ENCODE peak calls at places on chromosomes 16 and 17, in four cellular contexts. One of them, this sample, is unnamed.
A peak's percentile ranks its signal among the peaks of the same experiment; 100 is the strongest.

GRCh38 chr17:39178516-39178915 is 12.6 kb upstream of the ARL5C start:
- DNase-seq in SK-N-SH: no peak
- DNase-seq in MM.1S: no peak
- DNase-seq in fibroblast of lung: no peak
- DNase-seq in this sample: peak; percentile 54

GRCh38 chr17:71482625-71483024 is 638.2 kb upstream of the SOX9 start:
- DNase-seq in fibroblast of lung: peak; percentile 24
- DNase-seq in MM.1S: no peak
- DNase-seq in SK-N-SH: no peak
- DNase-seq in this sample: no peak

GRCh38 chr17:63550816-63551639 is 751 bp downstream of the DCAF7 start:
- DNase-seq in MM.1S: no peak
- DNase-seq in fibroblast of lung: peak; percentile 20
- DNase-seq in SK-N-SH: peak; percentile 72
- DNase-seq in this sample: peak; percentile 57

GRCh38 chr16:48212033-48212432 is 32.1 kb upstream of the LONP2 start:
- DNase-seq in SK-N-SH: no peak
- DNase-seq in fibroblast of lung: no peak
- DNase-seq in MM.1S: no peak
- DNase-seq in this sample: no peak

GRCh38 chr17:81385320-81386111 is 9.7 kb upstream of the BAHCC1 start:
- DNase-seq in fibroblast of lung: peak; percentile 37
- DNase-seq in MM.1S: no peak
- DNase-seq in SK-N-SH: no peak
- DNase-seq in this sample: no peak

GRCh38 chr17:34999456-34999855 is 19.1 kb downstream of the LIG3 start:
- DNase-seq in fibroblast of lung: no peak
- DNase-seq in MM.1S: no peak
- DNase-seq in SK-N-SH: no peak
- DNase-seq in this sample: no peak

GRCh38 chr16:89972244-89973234 is 24.0 kb downstream of the DEF8 start:
- DNase-seq in SK-N-SH: peak; percentile 100
- DNase-seq in fibroblast of lung: peak; percentile 89
- DNase-seq in MM.1S: peak; percentile 85
- DNase-seq in this sample: peak; percentile 87

GRCh38 chr17:12789976-12790805 is 893 bp downstream of the ARHGAP44 start:
- DNase-seq in SK-N-SH: no peak
- DNase-seq in fibroblast of lung: no peak
- DNase-seq in MM.1S: no peak
- DNase-seq in this sample: no peak

GRCh38 chr17:14859521-14859920 is 405.6 kb downstream of the PMP22 start:
- DNase-seq in fibroblast of lung: no peak
- DNase-seq in SK-N-SH: no peak
- DNase-seq in MM.1S: no peak
- DNase-seq in this sample: no peak

GRCh38 chr17:17203173-17203730 is 2.9 kb downstream of the PLD6 start:
- DNase-seq in SK-N-SH: no peak
- DNase-seq in fibroblast of lung: no peak
- DNase-seq in MM.1S: no peak
- DNase-seq in this sample: no peak

GRCh38 chr17:17201907-17202306 is 4.2 kb downstream of the PLD6 start:
- DNase-seq in SK-N-SH: no peak
- DNase-seq in MM.1S: no peak
- DNase-seq in fibroblast of lung: peak; percentile 42
- DNase-seq in this sample: no peak

GRCh38 chr17:17204635-17205231 is 1.4 kb downstream of the PLD6 start:
- DNase-seq in MM.1S: no peak
- DNase-seq in SK-N-SH: no peak
- DNase-seq in fibroblast of lung: no peak
- DNase-seq in this sample: no peak

GRCh38 chr17:17205368-17206148 is 575 bp downstream of the PLD6 start:
- DNase-seq in SK-N-SH: peak; percentile 80
- DNase-seq in fibroblast of lung: peak; percentile 33
- DNase-seq in MM.1S: peak; percentile 84
- DNase-seq in this sample: peak; percentile 71

DNA sequence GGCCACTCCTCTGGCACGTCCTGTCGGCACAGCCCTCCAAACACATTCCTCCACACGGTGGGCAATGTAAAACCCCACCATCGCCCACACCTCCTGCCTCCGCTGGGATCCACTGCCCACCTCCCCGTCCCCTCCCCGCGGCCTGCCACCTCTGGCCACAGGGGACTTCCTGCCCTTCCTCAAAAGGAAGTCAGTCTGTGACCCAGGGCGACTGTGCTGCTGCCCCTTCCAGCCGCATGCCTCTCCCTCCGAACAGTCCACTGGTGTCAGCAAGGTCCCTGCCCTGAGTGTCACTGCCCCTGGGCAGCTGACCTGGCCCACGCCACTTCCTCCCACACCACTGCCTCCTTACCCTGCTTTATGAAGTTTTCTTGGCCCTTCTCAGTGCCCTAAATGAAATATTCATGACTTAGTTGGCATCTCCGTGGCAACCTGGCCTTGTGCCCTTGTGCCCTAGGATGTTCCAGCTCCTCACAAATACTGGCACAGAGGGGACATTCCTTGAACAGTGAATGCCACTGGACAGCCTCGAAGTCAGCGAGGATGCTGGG is 2.0 kb downstream of the PLD6 start:
- DNase-seq in SK-N-SH: no peak
- DNase-seq in MM.1S: no peak
- DNase-seq in fibroblast of lung: no peak
- DNase-seq in this sample: no peak
- H3K9ac ChIP-seq in SK-N-SH: no peak overlapping the region
- H3K9ac ChIP-seq in MM.1S: no peak overlapping the region
- H3K9ac ChIP-seq in fibroblast of lung: no peak overlapping the region
- H3K9ac ChIP-seq in this sample: peak overlapping the region; percentile 66

GRCh38 chr17:19938736-19939135 is 38.9 kb downstream of the AKAP10 start:
- DNase-seq in SK-N-SH: no peak
- DNase-seq in MM.1S: no peak
- DNase-seq in fibroblast of lung: no peak
- DNase-seq in this sample: no peak

GRCh38 chr17:19937522-19937921 is 40.1 kb downstream of the AKAP10 start:
- DNase-seq in MM.1S: no peak
- DNase-seq in SK-N-SH: no peak
- DNase-seq in fibroblast of lung: peak; percentile 56
- DNase-seq in this sample: peak; percentile 62

GRCh38 chr17:19933221-19933620 is 44.4 kb downstream of the AKAP10 start:
- DNase-seq in SK-N-SH: no peak
- DNase-seq in MM.1S: no peak
- DNase-seq in fibroblast of lung: no peak
- DNase-seq in this sample: peak; percentile 16

GRCh38 chr17:19933633-19934032 is 44.0 kb downstream of the AKAP10 start:
- DNase-seq in SK-N-SH: no peak
- DNase-seq in fibroblast of lung: no peak
- DNase-seq in MM.1S: no peak
- DNase-seq in this sample: no peak

DNA sequence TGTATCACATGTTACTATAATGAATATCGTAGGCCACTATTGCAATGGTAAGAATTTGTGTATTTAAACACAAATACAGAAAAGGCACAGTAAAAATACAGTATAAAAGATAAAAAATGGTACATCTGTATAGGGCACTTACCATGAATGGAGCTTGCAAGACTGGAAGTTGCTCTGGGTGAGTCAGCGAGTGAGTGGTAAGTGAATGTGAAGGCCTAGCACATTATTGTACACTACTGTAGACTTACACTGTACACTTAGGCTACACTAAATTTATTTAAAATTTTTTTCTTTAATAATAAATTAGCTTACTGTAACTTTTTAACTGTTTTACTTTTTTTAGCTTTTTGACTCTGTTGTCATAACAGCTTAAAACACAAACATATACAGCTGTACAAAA is 42.5 kb downstream of the AKAP10 start:
- DNase-seq in fibroblast of lung: peak; percentile 17
- DNase-seq in MM.1S: no peak
- DNase-seq in SK-N-SH: no peak
- DNase-seq in this sample: peak; percentile 41
- H3K9ac ChIP-seq in fibroblast of lung: no peak overlapping the region
- H3K9ac ChIP-seq in MM.1S: no peak overlapping the region
- H3K9ac ChIP-seq in SK-N-SH: no peak overlapping the region
- H3K9ac ChIP-seq in this sample: no peak overlapping the region

GRCh38 chr16:72940886-72941285 is 107.0 kb downstream of the ZFHX3 start:
- DNase-seq in fibroblast of lung: no peak
- DNase-seq in SK-N-SH: no peak
- DNase-seq in MM.1S: no peak
- DNase-seq in this sample: no peak

GRCh38 chr16:72937360-72937759 is 110.6 kb downstream of the ZFHX3 start:
- DNase-seq in SK-N-SH: no peak
- DNase-seq in fibroblast of lung: no peak
- DNase-seq in MM.1S: no peak
- DNase-seq in this sample: peak; percentile 24

GRCh38 chr16:72937916-72938315 is 110.0 kb downstream of the ZFHX3 start:
- DNase-seq in MM.1S: no peak
- DNase-seq in fibroblast of lung: no peak
- DNase-seq in SK-N-SH: no peak
- DNase-seq in this sample: no peak

GRCh38 chr16:72938426-72939164 is 109.3 kb downstream of the ZFHX3 start:
- DNase-seq in MM.1S: no peak
- DNase-seq in SK-N-SH: no peak
- DNase-seq in fibroblast of lung: peak; percentile 94
- DNase-seq in this sample: peak; percentile 67

DNA sequence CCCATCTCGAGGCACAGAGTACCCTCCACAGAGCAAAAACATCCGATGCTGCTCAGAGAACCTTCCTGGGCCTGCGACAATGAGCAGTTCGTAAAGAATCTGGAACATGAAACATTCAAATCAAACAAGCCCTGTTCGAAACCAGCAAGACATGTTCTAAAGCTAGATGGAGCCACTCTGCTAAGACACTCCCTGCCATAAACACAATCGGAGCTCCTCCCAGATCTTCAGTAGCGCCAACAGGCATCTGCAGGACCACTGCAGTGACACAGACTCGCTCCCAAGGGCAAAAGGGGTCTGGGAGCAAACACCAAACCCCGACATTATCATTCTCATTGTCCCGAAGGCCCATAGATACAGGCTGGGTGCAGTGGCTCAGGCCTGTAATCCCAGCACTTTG is 108.7 kb downstream of the ZFHX3 start:
- DNase-seq in fibroblast of lung: peak; percentile 80
- DNase-seq in SK-N-SH: no peak
- DNase-seq in MM.1S: no peak
- DNase-seq in this sample: peak; percentile 56
- H3K9ac ChIP-seq in fibroblast of lung: peak overlapping the region; percentile 60
- H3K9ac ChIP-seq in SK-N-SH: no peak overlapping the region
- H3K9ac ChIP-seq in MM.1S: no peak overlapping the region
- H3K9ac ChIP-seq in this sample: peak overlapping the region; percentile 43

GRCh38 chr17:17870292-17870691 is 33.5 kb upstream of the SREBF1 start:
- DNase-seq in SK-N-SH: no peak
- DNase-seq in MM.1S: no peak
- DNase-seq in fibroblast of lung: no peak
- DNase-seq in this sample: peak; percentile 31

GRCh38 chr17:17866425-17866824 is 29.6 kb upstream of the SREBF1 start:
- DNase-seq in fibroblast of lung: no peak
- DNase-seq in MM.1S: no peak
- DNase-seq in SK-N-SH: no peak
- DNase-seq in this sample: no peak

GRCh38 chr17:17866897-17867296 is 30.1 kb upstream of the SREBF1 start:
- DNase-seq in fibroblast of lung: no peak
- DNase-seq in MM.1S: no peak
- DNase-seq in SK-N-SH: no peak
- DNase-seq in this sample: no peak

GRCh38 chr17:17871913-17872312 is 35.1 kb upstream of the SREBF1 start:
- DNase-seq in MM.1S: no peak
- DNase-seq in fibroblast of lung: no peak
- DNase-seq in SK-N-SH: no peak
- DNase-seq in this sample: no peak

DNA sequence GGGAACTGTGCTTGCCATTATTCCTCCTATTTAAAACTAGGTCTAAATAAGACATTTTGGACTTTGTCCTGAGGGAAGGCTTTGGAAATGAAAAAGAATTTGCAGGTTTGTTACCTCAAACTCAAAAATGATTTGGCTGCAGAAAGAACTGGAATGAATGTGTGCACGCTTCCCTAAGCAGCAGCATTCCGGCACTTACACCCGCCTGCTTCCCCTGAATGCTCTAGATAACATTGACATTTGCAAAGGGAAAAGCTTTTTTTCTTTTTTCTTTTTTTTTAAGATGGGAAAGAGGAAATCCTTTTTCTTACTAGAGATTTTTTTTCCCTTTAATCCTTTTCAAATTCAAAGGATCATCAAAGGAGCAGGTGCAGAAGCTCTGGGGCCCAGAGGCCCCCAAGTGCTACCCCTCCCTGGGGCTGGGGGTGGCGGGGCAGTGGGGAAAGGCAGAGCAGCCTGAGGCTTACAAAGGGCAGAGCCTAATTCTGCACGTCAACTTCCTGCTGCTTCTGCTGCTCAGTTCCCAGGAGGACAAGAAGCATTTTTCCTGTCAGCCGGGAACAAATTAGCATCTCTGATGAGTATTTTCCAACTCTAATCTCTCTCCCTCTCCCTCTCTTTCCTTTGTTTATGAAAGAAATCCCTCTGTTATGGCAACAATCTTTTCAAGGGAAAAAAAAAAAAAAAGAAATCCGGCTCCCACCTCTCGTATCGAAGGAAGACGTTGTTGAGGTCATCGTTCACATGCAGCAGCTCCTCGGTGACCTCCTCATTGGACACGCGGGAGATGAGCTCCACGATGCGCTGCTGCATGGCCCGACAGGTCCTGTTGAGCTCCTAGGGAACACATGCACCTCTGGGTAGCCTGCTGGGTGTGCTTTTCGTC is 32.1 kb upstream of the SREBF1 start:
- DNase-seq in SK-N-SH: no peak
- DNase-seq in MM.1S: no peak
- DNase-seq in fibroblast of lung: peak; percentile 25
- DNase-seq in this sample: no peak
- H3K9ac ChIP-seq in SK-N-SH: no peak overlapping the region
- H3K9ac ChIP-seq in MM.1S: no peak overlapping the region
- H3K9ac ChIP-seq in fibroblast of lung: no peak overlapping the region
- H3K9ac ChIP-seq in this sample: no peak overlapping the region

GRCh38 chr17:56972111-56972730 is 5.7 kb upstream of the SCPEP1 start:
- DNase-seq in MM.1S: no peak
- DNase-seq in fibroblast of lung: no peak
- DNase-seq in SK-N-SH: no peak
- DNase-seq in this sample: no peak

GRCh38 chr17:56975656-56976055 is 2.3 kb upstream of the SCPEP1 start:
- DNase-seq in MM.1S: no peak
- DNase-seq in SK-N-SH: no peak
- DNase-seq in fibroblast of lung: no peak
- DNase-seq in this sample: no peak

GRCh38 chr17:56976941-56977570 is 875 bp upstream of the SCPEP1 start:
- DNase-seq in MM.1S: no peak
- DNase-seq in fibroblast of lung: no peak
- DNase-seq in SK-N-SH: no peak
- DNase-seq in this sample: no peak

GRCh38 chr17:56973520-56973919 is 4.4 kb upstream of the SCPEP1 start:
- DNase-seq in MM.1S: no peak
- DNase-seq in fibroblast of lung: peak; percentile 15
- DNase-seq in SK-N-SH: no peak
- DNase-seq in this sample: peak; percentile 89

DNA sequence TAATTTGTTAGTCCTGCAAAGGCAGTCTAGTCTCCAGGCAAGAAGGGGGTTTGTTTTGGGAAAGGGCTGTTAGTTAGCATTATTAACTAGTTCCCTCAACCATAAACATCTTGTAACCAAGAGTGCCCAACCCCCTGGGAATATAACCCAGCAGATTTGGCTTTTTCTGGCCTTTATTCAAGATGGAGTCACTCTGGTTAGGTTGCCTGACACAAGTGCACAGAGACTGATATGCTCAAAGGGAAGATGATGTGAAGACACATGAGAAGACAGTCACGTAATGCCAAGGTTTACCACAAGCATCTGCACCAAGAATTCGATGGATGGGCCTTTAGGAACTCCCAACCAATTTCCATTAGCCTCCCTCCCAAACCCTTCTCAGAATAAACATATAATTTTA is 3.9 kb upstream of the SCPEP1 start:
- DNase-seq in MM.1S: no peak
- DNase-seq in SK-N-SH: no peak
- DNase-seq in fibroblast of lung: no peak
- DNase-seq in this sample: no peak
- H3K9ac ChIP-seq in MM.1S: no peak overlapping the region
- H3K9ac ChIP-seq in SK-N-SH: no peak overlapping the region
- H3K9ac ChIP-seq in fibroblast of lung: no peak overlapping the region
- H3K9ac ChIP-seq in this sample: no peak overlapping the region

This sample was measured in PC-3.